ENCODE peak calls at places on chromosomes 11 and 22, in eight cellular contexts. Y is HCT116, Q is spleen, L is PC-3, K is GM12878, T is heart right ventricle, M is GM23248, R is uterus. P is an unnamed sample.

GRCh38 chr11:26478710-26479109 is 93.4 kb downstream of the MUC15 start:
- DNase-seq in Y (no peak), Q (no peak), L (no peak), K (no peak), T (no peak), M (no peak), R (no peak), P (no peak)

GRCh38 chr22:26845016-26845728 is 187.8 kb downstream of the MIAT start:
- DNase-seq in Y (no peak), Q (no peak), L (no peak), K (no peak), T (no peak), M (no peak), R (no peak), P (no peak)

GRCh38 chr11:115535781-115536180 is 31.6 kb upstream of the CADM1 start:
- DNase-seq in Y (no peak), Q (no peak), L (no peak), K (no peak), T (no peak), M (no peak), R (no peak), P (no peak)

GRCh38 chr11:75813622-75814039 is 1.4 kb upstream of the UVRAG start:
- DNase-seq in Y (no peak), Q (no peak), L (peak; percentile 77), K (no peak), T (no peak), M (peak; percentile 52), R (no peak), P (no peak)

GRCh38 chr22:35727436-35727835 is 9.8 kb downstream of the APOL5 start:
- DNase-seq in Y (no peak), Q (no peak), L (no peak), K (no peak), T (no peak), M (no peak), R (no peak), P (no peak)

GRCh38 chr11:120134106-120134930 is 3.6 kb downstream of the TRIM29 start:
- DNase-seq in Y (no peak), Q (peak; percentile 47), L (no peak), K (no peak), T (no peak), M (no peak), R (no peak), P (peak; percentile 9)

GRCh38 chr22:29503811-29504372 is 23.9 kb downstream of the NEFH start:
- DNase-seq in Y (no peak), Q (no peak), L (peak; percentile 17), K (no peak), T (peak; percentile 45), M (peak; percentile 82), R (peak; percentile 62), P (peak; percentile 46)

GRCh38 chr11:57313788-57314135 is 11.0 kb downstream of the TNKS1BP1 start:
- DNase-seq in Y (no peak), Q (no peak), L (no peak), K (no peak), T (no peak), M (no peak), R (no peak), P (no peak)

GRCh38 chr22:33844273-33844672 is 76.0 kb downstream of the LARGE1 start:
- DNase-seq in Y (no peak), Q (no peak), L (no peak), K (no peak), T (no peak), M (peak; percentile 21), R (no peak), P (no peak)

GRCh38 chr22:33838644-33839043 is 81.6 kb downstream of the LARGE1 start:
- DNase-seq in Y (no peak), Q (no peak), L (no peak), K (no peak), T (no peak), M (no peak), R (no peak), P (no peak)

GRCh38 chr22:33841281-33842005 is 78.8 kb downstream of the LARGE1 start:
- DNase-seq in Y (no peak), Q (no peak), L (no peak), K (no peak), T (no peak), M (peak; percentile 94), R (no peak), P (no peak)

GRCh38 chr22:33842421-33843094 is 77.7 kb downstream of the LARGE1 start:
- DNase-seq in Y (no peak), Q (no peak), L (no peak), K (no peak), T (no peak), M (no peak), R (no peak), P (no peak)

GRCh38 chr22:33842006-33842354 is 78.3 kb downstream of the LARGE1 start:
- DNase-seq in Y (no peak), Q (no peak), L (no peak), K (no peak), T (no peak), M (no peak), R (no peak), P (no peak)
- H3K4me1 ChIP-seq in Y (no peaks in the 10 kb centered on the region), Q (peaks cover 2% of the 10 kb centered on the region), L (no peaks in the 10 kb centered on the region), K (peaks cover 30% of the 10 kb centered on the region), T (no peaks in the 10 kb centered on the region), M (peaks cover 17% of the 10 kb centered on the region), R (no peaks in the 10 kb centered on the region), P (peaks cover 42% of the 10 kb centered on the region)

GRCh38 chr11:108498046-108498815 is at the start of gene POGLUT3:
- DNase-seq in Y (no peak), Q (peak; percentile 89), L (peak; percentile 67), K (no peak), T (peak; percentile 48), M (peak; percentile 75), R (peak; percentile 45), P (peak; percentile 50)
- H3K27ac ChIP-seq in Y (peak within 1 kb of the TSS; percentile 97), Q (peak within 1 kb of the TSS; percentile 91), L (peak within 1 kb of the TSS; percentile 87), K (peak within 1 kb of the TSS; percentile 66), T (peak within 1 kb of the TSS; percentile 95), M (peak within 1 kb of the TSS; percentile 88), R (peak within 1 kb of the TSS; percentile 96), P (peak within 1 kb of the TSS; percentile 96)

GRCh38 chr11:16966633-16967346 is 47.4 kb downstream of the PLEKHA7 start:
- DNase-seq in Y (no peak), Q (no peak), L (no peak), K (no peak), T (no peak), M (no peak), R (no peak), P (no peak)
- H3K4me3 ChIP-seq in Y (no peak overlapping the region), Q (no peak overlapping the region), L (no peak overlapping the region), K (no peak overlapping the region), T (no peak overlapping the region), M (no peak overlapping the region), R (no peak overlapping the region), P (no peak overlapping the region)

GRCh38 chr22:38246692-38247091 is 26.1 kb downstream of the TMEM184B start:
- DNase-seq in Y (no peak), Q (no peak), L (no peak), K (no peak), T (peak; percentile 68), M (no peak), R (no peak), P (no peak)
- H3K4me1 ChIP-seq in Y (peaks cover 1% of the 10 kb centered on the region), Q (no peaks in the 10 kb centered on the region), L (no peaks in the 10 kb centered on the region), K (peaks cover 12% of the 10 kb centered on the region), T (peaks cover 7% of the 10 kb centered on the region), M (peaks cover 5% of the 10 kb centered on the region), R (no peaks in the 10 kb centered on the region), P (peaks cover 17% of the 10 kb centered on the region)

P was measured in SJSA1.